ENCODE peak calls at places on chromosome 10, in ten cellular contexts. U is transverse colon, M is HL-60, O is nephron progenitor cell, I is right lobe of liver, D is heart left ventricle, L is IMR-90, S is psoas muscle, J is gastrocnemius medialis, W is MCF 10A. C is an unnamed sample.

GRCh38 chr10:6195891-6196290 is 6.8 kb upstream of the PFKFB3 start:
- DNase-seq in D (no peak), M (no peak), I (no peak), S (no peak), O (no peak), W (no peak), U (no peak), J (no peak), L (no peak), C (no peak)

GRCh38 chr10:13984647-13985155 is 346.0 kb downstream of the FRMD4A start:
- DNase-seq in S (no peak), J (no peak), U (no peak), O (no peak), M (no peak), W (peak), L (peak), I (no peak), D (no peak), C (no peak)

GRCh38 chr10:14353291-14353913 is 22.7 kb upstream of the FRMD4A start:
- DNase-seq in I (no peak), U (no peak), W (no peak), S (no peak), D (no peak), J (no peak), L (no peak), O (no peak), M (no peak), C (no peak)

GRCh38 chr10:52071814-52072213 is 242.3 kb upstream of the DKK1 start:
- DNase-seq in O (no peak), S (no peak), I (no peak), J (peak), L (no peak), W (no peak), M (no peak), U (no peak), D (peak), C (no peak)

GRCh38 chr10:116756277-116756676 is 13.9 kb upstream of the HSPA12A start:
- DNase-seq in D (no peak), L (peak), W (no peak), O (no peak), S (no peak), U (peak), M (no peak), J (no peak), I (no peak), C (no peak)

GRCh38 chr10:126376956-126377355 is 11.3 kb downstream of the ADAM12 start:
- DNase-seq in O (no peak), U (no peak), I (no peak), L (peak), D (no peak), J (no peak), S (no peak), M (no peak), W (peak), C (no peak)

GRCh38 chr10:71213127-71213616 is 802 bp downstream of the UNC5B start:
- DNase-seq in S (peak), U (peak), L (peak), O (peak), J (peak), W (peak), M (peak), D (no peak), I (peak), C (no peak)

GRCh38 chr10:18312385-18313145 is 172.3 kb downstream of the CACNB2 start:
- DNase-seq in J (no peak), U (no peak), I (no peak), W (peak), S (no peak), O (peak), M (no peak), L (peak), D (peak), C (no peak)

GRCh38 chr10:76397210-76397881 is 965.9 kb downstream of the LRMDA start:
- DNase-seq in L (no peak), M (no peak), S (peak), W (no peak), J (peak), U (no peak), I (no peak), D (peak), O (peak), C (no peak)

GRCh38 chr10:29811751-29812427 is 177.1 kb upstream of the SVIL start:
- DNase-seq in I (no peak), O (no peak), S (peak), L (peak), D (peak), J (peak), U (peak), W (peak), M (no peak), C (no peak)

GRCh38 chr10:89262331-89263020 is 10.9 kb upstream of the LIPA start:
- DNase-seq in L (peak), U (no peak), O (no peak), W (no peak), D (no peak), J (no peak), S (no peak), I (no peak), M (no peak), C (no peak)

GRCh38 chr10:33187427-33187999 is 147.0 kb downstream of the NRP1 start:
- DNase-seq in M (no peak), O (no peak), W (no peak), L (no peak), D (no peak), U (no peak), S (no peak), J (no peak), I (no peak), C (no peak)

GRCh38 chr10:68628576-68629127 is 68.5 kb downstream of the TET1 start:
- DNase-seq in L (peak), M (no peak), W (peak), J (peak), S (no peak), O (no peak), D (no peak), U (peak), I (no peak), C (no peak)

GRCh38 chr10:43259248-43259980 is 7.5 kb downstream of the RASGEF1A start:
- DNase-seq in M (no peak), I (no peak), L (no peak), D (no peak), O (peak), J (no peak), U (no peak), S (no peak), W (no peak), C (no peak)

GRCh38 chr10:75304313-75304712 is 68.6 kb upstream of the COMTD1 start:
- DNase-seq in U (no peak), I (no peak), L (peak), W (no peak), O (no peak), S (no peak), M (no peak), D (no peak), J (no peak), C (no peak)

GRCh38 chr10:97127960-97128850 is 57.6 kb downstream of the SLIT1 start:
- DNase-seq in D (no peak), I (no peak), M (no peak), J (no peak), U (no peak), W (no peak), S (no peak), L (no peak), O (no peak), C (no peak)

GRCh38 chr10:44572146-44572545 is 187.2 kb upstream of the CXCL12 start:
- DNase-seq in M (no peak), I (no peak), L (no peak), D (no peak), S (no peak), J (no peak), O (no peak), U (no peak), W (no peak), C (no peak)

GRCh38 chr10:106819490-106819889 is 345.0 kb downstream of the SORCS1 start:
- DNase-seq in M (no peak), D (no peak), L (no peak), J (no peak), W (no peak), I (no peak), S (no peak), O (no peak), U (no peak), C (no peak)

GRCh38 chr10:72340510-72340895 is 14.2 kb downstream of the DNAJB12 start:
- DNase-seq in S (peak), M (peak), W (peak), O (peak), I (peak), L (no peak), U (peak), D (no peak), J (peak), C (no peak)

GRCh38 chr10:44517635-44518034 is 132.7 kb upstream of the CXCL12 start:
- DNase-seq in L (no peak), U (no peak), S (no peak), M (no peak), O (no peak), J (no peak), D (no peak), I (no peak), W (peak), C (no peak)

GRCh38 chr10:99859585-99859984 is 77.1 kb downstream of the ABCC2 start:
- DNase-seq in O (no peak), D (no peak), S (no peak), U (no peak), I (no peak), M (no peak), W (peak), L (no peak), J (no peak), C (no peak)

GRCh38 chr10:48683893-48684292 is 780 bp upstream of the WDFY4 start:
- DNase-seq in O (no peak), W (no peak), U (no peak), S (no peak), I (no peak), M (no peak), J (no peak), D (no peak), L (no peak), C (no peak)

GRCh38 chr10:5566606-5567005 is 41.8 kb downstream of the CALML3 start:
- DNase-seq in L (peak), D (no peak), J (no peak), S (no peak), M (no peak), W (peak), I (no peak), O (no peak), U (peak), C (no peak)

GRCh38 chr10:87538092-87538795 is 33.6 kb downstream of the MINPP1 start:
- DNase-seq in I (no peak), D (no peak), J (no peak), M (no peak), U (no peak), O (no peak), L (no peak), S (no peak), W (no peak), C (no peak)

GRCh38 chr10:70592186-70592735 is 10.3 kb downstream of the PRF1 start:
- DNase-seq in D (no peak), M (no peak), W (no peak), U (no peak), O (no peak), L (no peak), S (no peak), I (no peak), J (no peak), C (no peak)

GRCh38 chr10:86178401-86179142 is 188.0 kb downstream of the GRID1 start:
- DNase-seq in S (no peak), M (peak), U (no peak), O (peak), W (peak), D (no peak), J (no peak), I (no peak), L (no peak), C (peak)

GRCh38 chr10:96292971-96293909 is 11.0 kb upstream of the DNTT start:
- DNase-seq in O (peak), W (peak), S (no peak), I (peak), J (no peak), L (peak), U (peak), M (peak), D (no peak), C (no peak)

GRCh38 chr10:51010977-51011376 is 63.3 kb upstream of the PRKG1 start:
- DNase-seq in U (no peak), L (peak), D (no peak), S (no peak), J (no peak), M (no peak), O (peak), I (no peak), W (peak), C (no peak)

GRCh38 chr10:77501152-77501845 is 136.3 kb downstream of the KCNMA1 start:
- DNase-seq in O (no peak), U (no peak), S (peak), J (peak), D (no peak), W (peak), I (no peak), L (peak), M (no peak), C (no peak)
- TF ChIP-seq CTCF in O (no peak), U (no peak), S (no peak), J (no peak), D (no peak), W (no peak), I (no peak), L (no peak), M (no peak), C (no peak)

GRCh38 chr10:120423350-120424197 is 33.5 kb upstream of the PLPP4 start:
- DNase-seq in L (peak), I (peak), U (peak), J (no peak), S (no peak), M (peak), D (no peak), O (peak), W (peak), C (no peak)
- TF ChIP-seq CTCF in L (peak), I (peak), U (peak), J (no peak), S (peak), M (peak), D (peak), O (peak), W (peak), C (peak)

GRCh38 chr10:114110174-114110972 is 63.6 kb downstream of the CCDC186 start:
- DNase-seq in I (no peak), O (no peak), L (no peak), J (no peak), W (peak), D (no peak), S (no peak), M (no peak), U (no peak), C (no peak)
- TF ChIP-seq CTCF in I (no peak), O (peak), L (peak), J (no peak), W (peak), D (no peak), S (no peak), M (no peak), U (peak), C (peak)

GRCh38 chr10:79102056-79102874 is 33.5 kb downstream of the ZMIZ1 start:
- DNase-seq in I (peak), O (peak), W (peak), M (no peak), D (peak), J (peak), U (peak), S (peak), L (peak), C (no peak)
- TF ChIP-seq CTCF in I (no peak), O (no peak), W (no peak), M (no peak), D (no peak), J (no peak), U (no peak), S (no peak), L (peak), C (peak)

GRCh38 chr10:15719062-15719898 is 442 bp downstream of the ITGA8 start:
- DNase-seq in L (no peak), J (no peak), D (no peak), S (no peak), U (peak), I (peak), W (no peak), M (no peak), O (no peak), C (no peak)

GRCh38 chr10:15712903-15713302 is 6.8 kb downstream of the ITGA8 start:
- DNase-seq in L (no peak), D (no peak), S (no peak), I (no peak), W (no peak), O (no peak), J (no peak), M (peak), U (no peak), C (no peak)

GRCh38 chr10:15718495-15719061 is 1.1 kb downstream of the ITGA8 start:
- DNase-seq in L (no peak), W (no peak), I (no peak), S (no peak), J (no peak), O (peak), M (no peak), D (no peak), U (no peak), C (no peak)

GRCh38 chr10:15714847-15715246 is 4.9 kb downstream of the ITGA8 start:
- DNase-seq in M (no peak), D (no peak), W (no peak), U (no peak), J (no peak), S (no peak), L (no peak), O (no peak), I (no peak), C (no peak)

GRCh38 chr10:15715619-15716227 is 4.0 kb downstream of the ITGA8 start:
- DNase-seq in O (peak), I (no peak), J (no peak), W (peak), M (no peak), U (no peak), S (no peak), L (no peak), D (no peak), C (no peak)
- TF ChIP-seq CTCF in O (peak), I (peak), J (peak), W (peak), M (no peak), U (peak), S (peak), L (peak), D (peak), C (peak)

GRCh38 chr10:12428447-12429135 is 79.2 kb downstream of the CAMK1D start:
- DNase-seq in O (no peak), S (no peak), L (no peak), I (no peak), D (no peak), U (no peak), J (no peak), W (no peak), M (no peak), C (no peak)
- TF ChIP-seq CTCF in O (no peak), S (no peak), L (no peak), I (no peak), D (no peak), U (no peak), J (no peak), W (no peak), M (no peak), C (no peak)

GRCh38 chr10:93068411-93069244 is 5.1 kb upstream of the CYP26A1 start:
- DNase-seq in I (no peak), J (no peak), W (no peak), D (no peak), U (no peak), L (peak), M (no peak), O (peak), S (no peak), C (no peak)
- TF ChIP-seq CTCF in I (no peak), J (no peak), W (no peak), D (no peak), U (no peak), L (no peak), M (no peak), O (no peak), S (no peak), C (peak)

DNA sequence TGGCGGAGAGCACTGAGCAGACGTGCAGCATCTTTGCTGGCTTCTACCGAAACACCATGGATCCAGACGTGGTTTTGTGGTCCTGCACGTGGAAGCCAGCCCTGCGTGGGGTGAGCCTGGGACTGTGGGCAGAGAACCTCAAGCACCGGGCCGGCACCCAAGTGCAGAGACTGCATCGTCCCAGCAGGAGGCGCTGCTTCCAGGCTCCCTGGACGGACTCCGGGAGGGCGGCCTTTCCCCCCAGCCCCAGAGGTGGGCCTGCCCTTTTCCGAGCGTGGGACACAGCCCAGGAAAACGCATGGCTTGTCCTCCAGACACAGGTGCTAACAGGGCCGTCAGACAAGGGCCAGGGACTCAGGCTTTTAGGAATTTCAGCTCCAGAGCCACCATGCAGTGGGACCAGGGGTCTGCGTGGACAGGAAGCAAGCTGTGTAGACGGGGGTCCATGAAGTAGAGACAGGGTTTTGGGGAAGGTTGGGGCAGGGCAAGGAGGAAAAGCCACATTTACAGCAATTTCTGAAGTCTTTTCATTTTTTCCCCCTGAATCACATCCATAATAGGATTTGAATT is 303.9 kb downstream of the WDR37 start:
- DNase-seq in I (no peak), L (no peak), S (no peak), O (peak), M (no peak), W (no peak), U (no peak), J (no peak), D (no peak), C (no peak)
- TF ChIP-seq CTCF in I (no peak), L (no peak), S (no peak), O (peak), M (no peak), W (no peak), U (no peak), J (no peak), D (no peak), C (peak)

GRCh38 chr10:133275683-133276092 is 980 bp downstream of the ADAM8 start:
- DNase-seq in S (no peak), D (no peak), I (peak), L (no peak), J (no peak), M (peak), O (no peak), U (no peak), W (peak), C (no peak)
- TF ChIP-seq CTCF in S (no peak), D (no peak), I (no peak), L (no peak), J (no peak), M (no peak), O (no peak), U (no peak), W (no peak), C (no peak)

DNA sequence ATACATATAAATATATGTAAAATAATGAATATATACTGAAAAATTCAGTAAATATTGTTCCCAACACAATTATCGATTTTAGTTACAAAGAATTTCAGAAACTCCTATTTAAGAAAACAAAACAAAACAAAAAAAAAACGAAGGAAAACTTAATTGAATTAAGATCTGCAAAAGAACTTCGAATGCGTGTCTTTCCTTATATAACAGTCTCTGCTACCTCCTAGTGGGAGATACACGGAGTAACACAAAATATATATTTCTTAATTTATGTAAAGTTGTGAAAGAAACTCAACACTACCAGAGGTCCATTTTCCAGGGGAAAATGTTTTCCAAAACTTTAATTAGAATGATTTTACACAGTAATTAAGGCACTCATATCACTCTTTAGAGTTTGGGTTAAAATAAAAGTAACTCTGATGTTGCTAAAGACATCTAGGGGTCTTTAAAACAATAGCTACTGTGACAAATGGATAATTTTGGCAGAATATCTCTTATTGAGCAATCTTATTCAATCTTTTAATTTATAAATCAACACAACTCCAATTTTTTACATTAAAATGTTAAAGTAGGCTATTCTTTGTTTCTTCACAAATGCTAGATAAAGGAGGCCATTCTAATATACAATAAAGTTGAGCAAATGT is 41.6 kb downstream of the NEBL start:
- DNase-seq in M (no peak), U (no peak), S (no peak), I (no peak), L (peak), O (no peak), W (peak), D (no peak), J (no peak), C (no peak)
- TF ChIP-seq CTCF in M (no peak), U (peak), S (peak), I (no peak), L (peak), O (peak), W (peak), D (peak), J (no peak), C (peak)